ENCODE peak calls at places on chromosomes 11 and 22, in eight cellular contexts. I is adipocyte, R is DND-41, E is K562, S is neuronal stem cell, Q is NT2/D1, N is HCT116, V is endodermal cell. G is an unnamed sample. For H3K36me3, the result is how much of the 10 kb centered on the place peaks cover.

GRCh38 chr11:11532574-11532973 is 89.2 kb downstream of the GALNT18 start:
- DNase-seq in I (no peak), R (no peak), E (no peak), S (no peak), Q (no peak), N (no peak), V (no peak), G (no peak)

GRCh38 chr22:42174062-42174461 is 43.5 kb upstream of the CYP2D6 start:
- DNase-seq in I (no peak), R (no peak), E (no peak), S (no peak), Q (no peak), N (no peak), V (peak), G (no peak)

GRCh38 chr11:67493548-67494370 is 10.9 kb downstream of the AIP start:
- DNase-seq in I (no peak), R (no peak), E (no peak), S (no peak), Q (no peak), N (no peak), V (no peak), G (no peak)

GRCh38 chr22:30202531-30203006 is 44.0 kb downstream of the LIF start:
- DNase-seq in I (peak), R (no peak), E (no peak), S (no peak), Q (no peak), N (no peak), V (no peak), G (peak)

GRCh38 chr11:37500425-37500824 is 902.4 kb upstream of the RAG2 start:
- DNase-seq in I (peak), R (no peak), E (no peak), S (no peak), Q (no peak), N (no peak), V (no peak), G (no peak)

GRCh38 chr22:26453195-26453594 is 24.1 kb downstream of the ASPHD2 start:
- DNase-seq in I (no peak), R (no peak), E (no peak), S (no peak), Q (no peak), N (no peak), V (no peak), G (no peak)

GRCh38 chr11:125263268-125263790 is 98.8 kb downstream of the PKNOX2 start:
- DNase-seq in I (peak), R (no peak), E (no peak), S (peak), Q (peak), N (no peak), V (peak), G (peak)

GRCh38 chr22:24391836-24392217 is 35.6 kb upstream of the ADORA2A start:
- DNase-seq in I (peak), R (no peak), E (no peak), S (no peak), Q (no peak), N (no peak), V (no peak), G (no peak)

GRCh38 chr11:34075178-34075820 is 23.8 kb downstream of the CAPRIN1 start:
- DNase-seq in I (peak), R (no peak), E (no peak), S (no peak), Q (no peak), N (peak), V (no peak), G (no peak)

GRCh38 chr11:134539285-134539684 is 127.2 kb upstream of the B3GAT1 start:
- DNase-seq in I (no peak), R (no peak), E (no peak), S (no peak), Q (no peak), N (no peak), V (peak), G (no peak)

GRCh38 chr11:36617543-36617942 is 19.5 kb upstream of the RAG2 start:
- DNase-seq in I (no peak), R (no peak), E (no peak), S (no peak), Q (no peak), N (no peak), V (no peak), G (no peak)

GRCh38 chr11:42849362-42849761 is 462.4 kb upstream of the API5 start:
- DNase-seq in I (no peak), R (no peak), E (no peak), S (no peak), Q (no peak), N (no peak), V (no peak), G (no peak)

GRCh38 chr11:64810891-64811272 is 531 bp upstream of the MEN1 start:
- DNase-seq in I (no peak), R (no peak), E (no peak), S (no peak), Q (no peak), N (no peak), V (no peak), G (peak)

GRCh38 chr22:36162127-36163034 is 1.8 kb upstream of the APOL3 start:
- DNase-seq in I (no peak), R (peak), E (no peak), S (no peak), Q (no peak), N (no peak), V (no peak), G (no peak)

GRCh38 chr11:2881974-2882362 is 3.6 kb downstream of the CDKN1C start:
- DNase-seq in I (no peak), R (no peak), E (no peak), S (no peak), Q (no peak), N (no peak), V (no peak), G (no peak)

GRCh38 chr22:35838849-35839646 is 121.4 kb downstream of the APOL5 start:
- DNase-seq in I (peak), R (peak), E (no peak), S (peak), Q (peak), N (peak), V (peak), G (peak)

GRCh38 chr11:37282367-37282766 is 684.3 kb upstream of the RAG2 start:
- DNase-seq in I (no peak), R (no peak), E (no peak), S (no peak), Q (no peak), N (no peak), V (no peak), G (no peak)

GRCh38 chr11:2128102-2128511 is 11.1 kb downstream of the IGF2 start:
- DNase-seq in I (no peak), R (no peak), E (no peak), S (no peak), Q (no peak), N (no peak), V (no peak), G (no peak)

GRCh38 chr11:119370486-119371046 is 10.9 kb downstream of the USP2 start:
- DNase-seq in I (no peak), R (no peak), E (no peak), S (no peak), Q (no peak), N (no peak), V (peak), G (peak)

GRCh38 chr11:119369035-119369925 is 12.2 kb downstream of the USP2 start:
- DNase-seq in I (no peak), R (no peak), E (no peak), S (no peak), Q (no peak), N (no peak), V (no peak), G (peak)

GRCh38 chr11:119367661-119368120 is 13.8 kb downstream of the USP2 start:
- DNase-seq in I (peak), R (no peak), E (no peak), S (no peak), Q (no peak), N (no peak), V (peak), G (peak)

GRCh38 chr11:119366690-119367620 is 14.5 kb downstream of the USP2 start:
- DNase-seq in I (no peak), R (no peak), E (no peak), S (no peak), Q (no peak), N (no peak), V (peak), G (no peak)

DNA sequence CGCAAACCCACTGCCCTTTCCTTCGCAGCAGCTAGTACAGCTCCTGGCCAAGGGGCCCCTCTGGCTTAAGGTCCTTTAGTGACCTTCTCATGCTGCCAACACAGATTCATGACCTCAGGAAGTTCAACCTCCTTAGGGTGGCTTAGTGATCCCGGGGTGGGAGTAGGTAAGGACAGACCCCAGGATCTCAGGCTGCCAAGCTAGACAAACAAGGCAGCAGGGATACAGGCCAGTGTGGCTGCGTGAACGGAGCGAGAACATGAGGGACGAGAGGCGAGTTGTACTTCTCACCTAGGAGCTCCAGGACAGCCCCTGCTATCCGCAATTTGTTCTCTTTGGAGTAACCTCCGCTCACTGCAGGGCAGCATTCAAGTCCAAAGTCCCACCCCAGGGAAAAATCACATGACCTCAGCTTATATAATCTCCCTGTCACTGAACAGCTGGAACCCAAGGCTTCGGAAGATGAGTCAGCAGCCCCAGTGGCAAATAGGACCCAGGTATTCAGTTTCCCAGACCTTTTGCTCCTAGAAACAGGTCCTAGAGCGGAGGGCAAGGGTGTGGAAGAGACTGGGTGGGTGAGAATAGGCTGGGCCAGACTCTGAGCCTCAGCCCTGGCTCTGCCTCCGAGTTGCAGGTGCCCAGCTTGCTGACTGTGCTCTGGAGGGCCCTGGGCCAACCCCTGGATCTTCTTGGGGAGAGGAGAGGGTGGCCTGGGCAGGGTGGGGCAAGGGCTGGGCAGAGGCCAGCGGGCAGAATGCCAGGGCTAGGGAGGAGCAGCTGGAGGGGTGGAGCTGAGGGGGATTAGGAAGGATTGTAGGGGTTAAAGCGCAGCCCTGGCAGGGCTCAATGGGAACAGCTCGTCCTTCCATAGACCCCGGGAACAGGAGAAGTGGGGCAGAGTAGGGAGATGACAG is 13.1 kb downstream of the USP2 start:
- DNase-seq in I (no peak), R (no peak), E (peak), S (no peak), Q (no peak), N (no peak), V (peak), G (peak)
- H3K9ac ChIP-seq in I (no peak), R (no peak), E (peak), S (no peak), Q (peak), N (no peak), V (no peak), G (peak)

GRCh38 chr22:43972931-43973330 is 17.7 kb downstream of the SAMM50 start:
- DNase-seq in I (no peak), R (no peak), E (no peak), S (no peak), Q (no peak), N (no peak), V (no peak), G (no peak)
- H3K36me3 ChIP-seq in I (half or more), R (half or more), E (half or more), S (under half), Q (half or more), N (under half), V (half or more), G (under half)

DNA sequence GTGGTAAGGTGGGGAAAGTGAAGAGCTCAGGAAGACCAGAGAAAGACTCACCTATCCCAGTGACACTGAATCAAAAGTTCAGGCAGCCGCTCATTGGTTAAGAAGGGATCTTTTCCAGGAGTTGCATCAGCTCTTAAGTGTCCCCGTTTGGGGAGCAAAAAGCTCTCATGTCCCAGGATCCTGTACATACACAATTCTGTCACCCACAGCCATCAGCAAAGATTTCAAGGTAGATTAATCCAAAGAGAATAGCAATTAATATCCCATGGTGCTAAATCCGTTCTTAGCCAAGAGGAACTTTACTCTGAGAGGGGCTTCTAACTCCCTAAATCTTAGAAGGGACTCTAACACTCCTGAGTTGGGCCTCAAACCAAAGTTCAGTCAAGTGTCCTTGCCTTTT is 19.3 kb downstream of the FOLR3 start:
- DNase-seq in I (no peak), R (no peak), E (no peak), S (no peak), Q (no peak), N (no peak), V (no peak), G (no peak)
- H3K4me3 ChIP-seq in I (no peak), R (no peak), E (no peak), S (no peak), Q (no peak), N (no peak), V (no peak), G (no peak)

GRCh38 chr22:44761025-44761424 is 8.7 kb downstream of the ARHGAP8 start:
- DNase-seq in I (no peak), R (no peak), E (no peak), S (no peak), Q (no peak), N (no peak), V (no peak), G (no peak)

GRCh38 chr22:44764974-44765373 is 12.6 kb downstream of the ARHGAP8 start:
- DNase-seq in I (no peak), R (no peak), E (no peak), S (no peak), Q (no peak), N (no peak), V (no peak), G (no peak)

GRCh38 chr22:44764373-44764772 is 12.0 kb downstream of the ARHGAP8 start:
- DNase-seq in I (no peak), R (no peak), E (no peak), S (no peak), Q (no peak), N (no peak), V (no peak), G (no peak)

DNA sequence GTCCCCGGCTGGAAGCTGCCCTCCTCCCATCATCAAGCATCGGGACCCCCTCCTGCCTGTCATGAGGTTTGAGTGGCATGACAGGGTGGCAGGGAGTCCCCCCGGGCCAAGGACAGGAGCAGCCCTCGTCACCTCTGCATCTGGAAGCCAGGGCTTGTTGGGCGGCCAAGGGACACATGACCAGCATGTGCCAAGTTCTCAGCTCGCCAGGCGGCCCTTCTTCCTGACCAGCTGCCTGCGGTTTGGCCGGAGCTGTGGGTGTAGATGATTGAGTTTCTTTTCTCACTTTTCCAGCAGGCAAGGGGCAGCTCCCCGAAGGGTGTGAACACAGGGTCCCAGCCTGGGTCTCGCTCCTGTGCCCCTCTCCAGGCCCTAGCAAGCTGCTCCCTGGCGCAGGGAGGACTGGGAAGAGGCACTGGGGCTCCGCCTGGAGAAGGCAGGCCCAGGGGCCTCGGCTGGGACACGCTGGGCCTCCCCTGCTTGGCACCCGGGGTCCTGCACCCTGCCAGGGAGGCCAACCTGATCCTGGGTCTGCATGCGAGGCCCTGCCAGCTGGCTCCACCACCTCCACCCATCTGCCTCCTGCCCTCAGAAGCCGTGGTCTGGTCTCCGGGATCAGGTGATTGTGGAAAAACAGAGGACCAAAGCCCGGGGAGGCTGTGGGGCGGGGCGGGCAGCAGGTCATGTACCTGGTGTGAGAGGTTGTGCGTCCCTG is 13.4 kb downstream of the ARHGAP8 start:
- DNase-seq in I (no peak), R (no peak), E (no peak), S (no peak), Q (no peak), N (no peak), V (no peak), G (no peak)
- H3K9ac ChIP-seq in I (no peak), R (no peak), E (no peak), S (no peak), Q (no peak), N (no peak), V (no peak), G (no peak)

GRCh38 chr11:68772936-68773335 is 21.6 kb upstream of the TESMIN start:
- DNase-seq in I (no peak), R (no peak), E (no peak), S (no peak), Q (no peak), N (no peak), V (no peak), G (no peak)

GRCh38 chr11:68774188-68774585 is 22.9 kb upstream of the TESMIN start:
- DNase-seq in I (no peak), R (no peak), E (no peak), S (no peak), Q (no peak), N (no peak), V (no peak), G (no peak)

GRCh38 chr11:68775951-68776388 is 24.6 kb upstream of the TESMIN start:
- DNase-seq in I (no peak), R (no peak), E (no peak), S (no peak), Q (no peak), N (peak), V (no peak), G (no peak)

GRCh38 chr11:68770781-68771180 is 19.5 kb upstream of the TESMIN start:
- DNase-seq in I (no peak), R (no peak), E (no peak), S (no peak), Q (no peak), N (no peak), V (no peak), G (no peak)

DNA sequence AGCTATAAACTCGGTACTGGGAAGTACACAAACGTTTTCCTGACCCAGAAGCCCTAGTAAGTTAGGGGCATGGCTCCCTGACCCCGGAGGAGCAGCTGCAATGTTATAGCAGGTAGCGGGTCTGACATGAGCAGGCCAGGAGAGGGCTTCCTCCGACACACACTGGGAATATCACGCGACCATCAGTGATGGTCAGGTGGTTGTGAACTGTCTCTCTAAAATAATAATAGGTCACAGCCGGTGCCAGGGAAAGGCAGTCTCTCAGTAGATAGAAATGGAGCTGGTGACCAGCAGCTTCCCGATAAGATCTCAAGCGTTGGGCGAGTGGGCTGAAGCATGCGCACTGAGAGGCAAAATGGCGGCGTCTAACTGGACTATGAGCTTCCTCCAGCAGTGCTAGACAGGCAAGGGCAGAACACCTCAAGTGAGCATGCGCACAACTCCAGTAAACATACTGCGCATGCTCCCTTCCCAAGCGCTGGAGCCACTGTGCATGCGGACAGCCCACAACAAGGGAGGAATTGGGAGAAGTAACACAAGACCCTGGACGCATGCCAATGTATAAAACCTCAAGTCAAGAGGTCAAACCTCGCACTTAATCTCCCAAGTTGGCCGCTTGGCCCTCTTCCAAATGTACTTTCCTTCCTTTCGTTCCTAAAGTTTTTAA is 22.3 kb upstream of the TESMIN start:
- DNase-seq in I (no peak), R (no peak), E (no peak), S (no peak), Q (no peak), N (no peak), V (no peak), G (no peak)
- H3K36me3 ChIP-seq in I (under half), R (half or more), E (under half), S (under half), Q (under half), N (under half), V (under half), G (under half)

GRCh38 chr11:74673956-74674355 is 57.3 kb downstream of the CHRDL2 start:
- DNase-seq in I (no peak), R (no peak), E (no peak), S (no peak), Q (peak), N (no peak), V (peak), G (peak)
- H3K4me3 ChIP-seq in I (no peak), R (no peak), E (no peak), S (no peak), Q (no peak), N (no peak), V (no peak), G (no peak)

GRCh38 chr11:30683176-30683575 is 97.0 kb upstream of the MPPED2 start:
- DNase-seq in I (no peak), R (no peak), E (no peak), S (no peak), Q (no peak), N (no peak), V (no peak), G (no peak)
- H3K9ac ChIP-seq in I (no peak), R (no peak), E (no peak), S (no peak), Q (no peak), N (no peak), V (no peak), G (no peak)

GRCh38 chr22:23302171-23303002 is 122.1 kb downstream of the BCR start:
- DNase-seq in I (no peak), R (no peak), E (peak), S (no peak), Q (no peak), N (no peak), V (no peak), G (peak)

GRCh38 chr22:23305321-23305910 is 125.1 kb downstream of the BCR start:
- DNase-seq in I (peak), R (no peak), E (no peak), S (no peak), Q (no peak), N (no peak), V (no peak), G (no peak)

GRCh38 chr22:23305922-23306374 is 125.6 kb downstream of the BCR start:
- DNase-seq in I (peak), R (no peak), E (no peak), S (no peak), Q (no peak), N (no peak), V (no peak), G (no peak)

GRCh38 chr22:23300476-23300875 is 120.2 kb downstream of the BCR start:
- DNase-seq in I (no peak), R (no peak), E (no peak), S (no peak), Q (no peak), N (no peak), V (no peak), G (no peak)

GRCh38 chr22:23301591-23301990 is 121.3 kb downstream of the BCR start:
- DNase-seq in I (no peak), R (no peak), E (no peak), S (no peak), Q (no peak), N (no peak), V (no peak), G (no peak)
- H3K36me3 ChIP-seq in I (under half), R (half or more), E (under half), S (under half), Q (half or more), N (under half), V (half or more), G (under half)